ENCODE peak calls at places on chromosome 4, in eight cellular contexts. One of them, this sample, is unnamed.

GRCh38 chr4:57233391-57233790 is 123.2 kb upstream of the IGFBP7 start:
- DNase-seq in MM.1S: no peak
- DNase-seq in adipocyte: peak; percentile 75
- DNase-seq in psoas muscle: no peak
- DNase-seq in WERI-Rb-1: no peak
- DNase-seq in PC-3: peak; percentile 85
- DNase-seq in HepG2: no peak
- DNase-seq in neural progenitor cell: no peak
- DNase-seq in this sample: no peak

GRCh38 chr4:124529131-124529530 is 183.4 kb downstream of the ANKRD50 start:
- DNase-seq in adipocyte: peak; percentile 73
- DNase-seq in HepG2: no peak
- DNase-seq in WERI-Rb-1: no peak
- DNase-seq in PC-3: no peak
- DNase-seq in MM.1S: no peak
- DNase-seq in psoas muscle: no peak
- DNase-seq in neural progenitor cell: no peak
- DNase-seq in this sample: no peak

GRCh38 chr4:124863039-124863545 is 150.6 kb upstream of the ANKRD50 start:
- DNase-seq in HepG2: no peak
- DNase-seq in PC-3: no peak
- DNase-seq in neural progenitor cell: no peak
- DNase-seq in MM.1S: no peak
- DNase-seq in WERI-Rb-1: no peak
- DNase-seq in adipocyte: peak; percentile 54
- DNase-seq in psoas muscle: no peak
- DNase-seq in this sample: no peak

GRCh38 chr4:125787707-125788106 is 473.0 kb downstream of the FAT4 start:
- DNase-seq in neural progenitor cell: no peak
- DNase-seq in psoas muscle: no peak
- DNase-seq in MM.1S: no peak
- DNase-seq in PC-3: no peak
- DNase-seq in adipocyte: peak; percentile 6
- DNase-seq in HepG2: no peak
- DNase-seq in WERI-Rb-1: no peak
- DNase-seq in this sample: no peak

GRCh38 chr4:40843696-40844095 is 93.9 kb downstream of the NSUN7 start:
- DNase-seq in adipocyte: no peak
- DNase-seq in HepG2: no peak
- DNase-seq in psoas muscle: no peak
- DNase-seq in neural progenitor cell: peak; percentile 28
- DNase-seq in PC-3: no peak
- DNase-seq in MM.1S: peak; percentile 56
- DNase-seq in WERI-Rb-1: no peak
- DNase-seq in this sample: no peak

GRCh38 chr4:107658400-107659326 is 61.4 kb downstream of the PAPSS1 start:
- DNase-seq in HepG2: no peak
- DNase-seq in neural progenitor cell: no peak
- DNase-seq in adipocyte: no peak
- DNase-seq in MM.1S: no peak
- DNase-seq in psoas muscle: no peak
- DNase-seq in WERI-Rb-1: no peak
- DNase-seq in PC-3: no peak
- DNase-seq in this sample: no peak

GRCh38 chr4:184987493-184988031 is 30.7 kb upstream of the HELT start:
- DNase-seq in MM.1S: no peak
- DNase-seq in neural progenitor cell: no peak
- DNase-seq in HepG2: no peak
- DNase-seq in adipocyte: no peak
- DNase-seq in WERI-Rb-1: no peak
- DNase-seq in psoas muscle: no peak
- DNase-seq in PC-3: no peak
- DNase-seq in this sample: no peak

GRCh38 chr4:185587065-185587443 is 51.7 kb upstream of the PDLIM3 start:
- DNase-seq in WERI-Rb-1: no peak
- DNase-seq in psoas muscle: no peak
- DNase-seq in adipocyte: peak; percentile 9
- DNase-seq in PC-3: no peak
- DNase-seq in MM.1S: no peak
- DNase-seq in neural progenitor cell: no peak
- DNase-seq in HepG2: no peak
- DNase-seq in this sample: no peak

GRCh38 chr4:189845145-189845846 is 95.4 kb upstream of the FRG1 start:
- DNase-seq in HepG2: no peak
- DNase-seq in MM.1S: no peak
- DNase-seq in WERI-Rb-1: no peak
- DNase-seq in psoas muscle: no peak
- DNase-seq in neural progenitor cell: no peak
- DNase-seq in PC-3: peak; percentile 2
- DNase-seq in adipocyte: peak; percentile 0
- DNase-seq in this sample: no peak

GRCh38 chr4:124111922-124112321 is 600.6 kb downstream of the ANKRD50 start:
- DNase-seq in adipocyte: peak; percentile 89
- DNase-seq in MM.1S: peak; percentile 56
- DNase-seq in WERI-Rb-1: peak; percentile 31
- DNase-seq in psoas muscle: no peak
- DNase-seq in HepG2: peak; percentile 55
- DNase-seq in neural progenitor cell: peak; percentile 74
- DNase-seq in PC-3: peak; percentile 76
- DNase-seq in this sample: no peak

GRCh38 chr4:78954048-78954666 is 14.9 kb upstream of the PAQR3 start:
- DNase-seq in HepG2: peak; percentile 9
- DNase-seq in MM.1S: peak; percentile 49
- DNase-seq in psoas muscle: no peak
- DNase-seq in WERI-Rb-1: peak; percentile 43
- DNase-seq in neural progenitor cell: peak; percentile 72
- DNase-seq in PC-3: peak; percentile 58
- DNase-seq in adipocyte: peak; percentile 63
- DNase-seq in this sample: no peak

GRCh38 chr4:26175905-26176304 is 144.9 kb upstream of the RBPJ start:
- DNase-seq in neural progenitor cell: peak; percentile 19
- DNase-seq in MM.1S: no peak
- DNase-seq in adipocyte: no peak
- DNase-seq in HepG2: no peak
- DNase-seq in WERI-Rb-1: no peak
- DNase-seq in psoas muscle: no peak
- DNase-seq in PC-3: no peak
- DNase-seq in this sample: no peak

GRCh38 chr4:176601156-176601555 is 191.6 kb downstream of the VEGFC start:
- DNase-seq in adipocyte: no peak
- DNase-seq in MM.1S: no peak
- DNase-seq in psoas muscle: no peak
- DNase-seq in neural progenitor cell: no peak
- DNase-seq in WERI-Rb-1: no peak
- DNase-seq in HepG2: no peak
- DNase-seq in PC-3: no peak
- DNase-seq in this sample: no peak

GRCh38 chr4:86633854-86634253 is 39.7 kb downstream of the PTPN13 start:
- DNase-seq in WERI-Rb-1: no peak
- DNase-seq in adipocyte: peak; percentile 51
- DNase-seq in HepG2: no peak
- DNase-seq in MM.1S: no peak
- DNase-seq in PC-3: no peak
- DNase-seq in psoas muscle: no peak
- DNase-seq in neural progenitor cell: no peak
- DNase-seq in this sample: no peak
- H3K4me3 ChIP-seq in WERI-Rb-1: no peak overlapping the region
- H3K4me3 ChIP-seq in adipocyte: peak overlapping the region; percentile 20
- H3K4me3 ChIP-seq in HepG2: no peak overlapping the region
- H3K4me3 ChIP-seq in MM.1S: no peak overlapping the region
- H3K4me3 ChIP-seq in PC-3: no peak overlapping the region
- H3K4me3 ChIP-seq in psoas muscle: no peak overlapping the region
- H3K4me3 ChIP-seq in neural progenitor cell: no peak overlapping the region
- H3K4me3 ChIP-seq in this sample: no peak overlapping the region

DNA sequence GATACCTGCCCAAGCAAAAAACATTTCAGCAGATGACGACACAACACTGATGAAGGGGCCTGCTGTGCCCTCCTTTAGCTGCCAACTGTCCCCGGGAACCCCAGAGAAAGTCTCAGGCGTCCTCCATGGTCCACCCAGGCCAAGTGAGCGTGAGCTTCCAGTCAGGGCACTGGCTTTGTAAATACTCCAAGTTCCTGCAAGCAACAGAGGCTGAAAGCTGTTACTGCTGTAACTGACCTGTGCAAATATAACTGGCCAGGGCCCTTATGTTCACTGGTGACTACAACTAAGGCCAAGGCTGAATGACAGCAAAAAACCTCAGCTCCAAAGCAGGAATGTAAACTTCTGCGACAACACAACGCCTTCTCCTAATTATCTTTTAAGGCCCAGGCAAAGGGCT is 8.2 kb downstream of the WDR1 start:
- DNase-seq in WERI-Rb-1: no peak
- DNase-seq in neural progenitor cell: no peak
- DNase-seq in HepG2: no peak
- DNase-seq in adipocyte: no peak
- DNase-seq in psoas muscle: no peak
- DNase-seq in MM.1S: no peak
- DNase-seq in PC-3: no peak
- DNase-seq in this sample: no peak
- H3K36me3 ChIP-seq in WERI-Rb-1: peaks cover 72% of the 10 kb centered on the region
- H3K36me3 ChIP-seq in neural progenitor cell: no peaks in the 10 kb centered on the region
- H3K36me3 ChIP-seq in HepG2: peaks cover 36% of the 10 kb centered on the region
- H3K36me3 ChIP-seq in adipocyte: peaks cover 54% of the 10 kb centered on the region
- H3K36me3 ChIP-seq in psoas muscle: peaks cover 38% of the 10 kb centered on the region
- H3K36me3 ChIP-seq in MM.1S: peaks cover 19% of the 10 kb centered on the region
- H3K36me3 ChIP-seq in PC-3: peaks cover 20% of the 10 kb centered on the region
- H3K36me3 ChIP-seq in this sample: peaks cover 1% of the 10 kb centered on the region

GRCh38 chr4:165472943-165473676 is 94.3 kb downstream of the CPE start:
- DNase-seq in adipocyte: no peak
- DNase-seq in WERI-Rb-1: no peak
- DNase-seq in HepG2: no peak
- DNase-seq in psoas muscle: no peak
- DNase-seq in MM.1S: no peak
- DNase-seq in neural progenitor cell: no peak
- DNase-seq in PC-3: peak; percentile 6
- DNase-seq in this sample: no peak
- H3K4me3 ChIP-seq in adipocyte: peak overlapping the region; percentile 56
- H3K4me3 ChIP-seq in WERI-Rb-1: no peak overlapping the region
- H3K4me3 ChIP-seq in HepG2: no peak overlapping the region
- H3K4me3 ChIP-seq in psoas muscle: no peak overlapping the region
- H3K4me3 ChIP-seq in MM.1S: no peak overlapping the region
- H3K4me3 ChIP-seq in neural progenitor cell: no peak overlapping the region
- H3K4me3 ChIP-seq in PC-3: no peak overlapping the region
- H3K4me3 ChIP-seq in this sample: no peak overlapping the region

DNA sequence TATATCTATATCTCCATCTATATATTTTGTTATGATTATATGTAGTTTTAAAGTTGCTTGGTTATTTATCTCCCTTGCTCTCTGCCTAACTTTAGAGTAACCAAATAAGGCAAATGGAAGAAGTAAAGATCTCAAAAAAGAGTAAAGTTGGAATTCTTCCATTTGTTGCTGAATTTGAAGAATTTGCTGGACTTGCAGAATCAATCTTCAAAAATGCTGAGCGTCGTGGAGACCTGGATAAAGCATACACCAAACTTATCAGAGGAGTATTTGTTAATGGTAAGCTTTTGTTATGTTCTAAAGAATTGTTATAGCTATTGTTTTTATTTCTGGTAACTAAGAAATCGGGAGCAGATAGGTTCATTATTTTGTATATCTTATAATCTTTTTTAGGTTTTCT is 43.2 kb downstream of the EXOC1 start:
- DNase-seq in MM.1S: no peak
- DNase-seq in HepG2: no peak
- DNase-seq in PC-3: no peak
- DNase-seq in psoas muscle: no peak
- DNase-seq in neural progenitor cell: no peak
- DNase-seq in WERI-Rb-1: no peak
- DNase-seq in adipocyte: no peak
- DNase-seq in this sample: no peak
- H3K36me3 ChIP-seq in MM.1S: no peaks in the 10 kb centered on the region
- H3K36me3 ChIP-seq in HepG2: no peaks in the 10 kb centered on the region
- H3K36me3 ChIP-seq in PC-3: peaks cover 15% of the 10 kb centered on the region
- H3K36me3 ChIP-seq in psoas muscle: peaks cover 96% of the 10 kb centered on the region
- H3K36me3 ChIP-seq in neural progenitor cell: peaks cover 6% of the 10 kb centered on the region
- H3K36me3 ChIP-seq in WERI-Rb-1: peaks cover 3% of the 10 kb centered on the region
- H3K36me3 ChIP-seq in adipocyte: peaks cover 80% of the 10 kb centered on the region
- H3K36me3 ChIP-seq in this sample: peaks cover 23% of the 10 kb centered on the region

DNA sequence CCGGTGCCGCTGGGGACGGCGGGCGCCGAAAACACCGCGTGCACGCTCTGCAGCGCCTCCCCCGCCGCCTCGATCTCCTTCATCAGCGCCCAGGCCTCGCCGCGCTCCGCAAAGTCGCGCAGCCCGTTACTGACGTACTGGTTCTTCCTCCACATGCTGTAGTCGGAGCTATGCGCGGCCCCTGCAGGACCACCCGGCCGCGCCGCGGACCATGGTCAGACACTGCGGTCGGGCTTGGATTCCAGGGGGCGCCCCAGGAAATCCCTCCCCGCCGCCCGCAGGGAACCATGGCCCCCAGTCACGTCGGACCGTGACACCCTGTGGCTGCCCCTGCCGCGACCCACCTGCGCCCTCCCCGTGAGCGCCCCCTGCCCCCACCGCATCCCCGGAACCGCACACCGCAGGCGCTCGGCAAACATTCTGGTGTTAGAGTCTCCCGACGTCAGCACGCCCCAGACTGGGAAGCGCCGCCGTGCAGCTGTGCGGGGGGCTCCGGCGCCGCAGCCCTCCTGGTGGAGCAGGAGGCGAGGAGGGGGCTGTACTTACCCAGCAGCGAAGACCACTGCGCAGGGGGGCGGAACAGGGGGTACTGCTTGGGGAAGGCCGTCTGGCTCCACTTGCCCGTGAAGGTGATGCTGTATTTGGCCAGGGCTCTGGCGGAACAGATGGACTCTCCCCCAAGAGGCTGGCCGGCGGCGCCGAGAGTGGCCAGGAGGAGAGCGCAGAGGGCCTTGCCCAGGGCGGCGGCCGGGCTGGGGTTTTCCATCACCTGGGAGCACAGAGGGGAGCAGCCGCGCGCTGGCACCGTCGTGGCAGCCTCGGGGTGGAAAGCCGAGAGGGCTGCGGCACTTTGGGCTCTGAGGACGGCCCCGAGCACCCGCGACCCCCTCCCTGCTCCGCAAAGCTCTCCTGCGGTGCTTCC is 816 bp downstream of the SPON2 start:
- DNase-seq in adipocyte: no peak
- DNase-seq in psoas muscle: peak; percentile 67
- DNase-seq in neural progenitor cell: peak; percentile 70
- DNase-seq in PC-3: no peak
- DNase-seq in MM.1S: no peak
- DNase-seq in HepG2: no peak
- DNase-seq in WERI-Rb-1: no peak
- DNase-seq in this sample: peak; percentile 20
- H3K4me3 ChIP-seq in adipocyte: peak overlapping the region; percentile 80
- H3K4me3 ChIP-seq in psoas muscle: peak overlapping the region; percentile 55
- H3K4me3 ChIP-seq in neural progenitor cell: peak overlapping the region; percentile 45
- H3K4me3 ChIP-seq in PC-3: no peak overlapping the region
- H3K4me3 ChIP-seq in MM.1S: no peak overlapping the region
- H3K4me3 ChIP-seq in HepG2: peak overlapping the region; percentile 64
- H3K4me3 ChIP-seq in WERI-Rb-1: peak overlapping the region; percentile 59
- H3K4me3 ChIP-seq in this sample: peak overlapping the region; percentile 49

This sample was measured in upper lobe of left lung.